ENCODE peak calls at places on chromosome 3, in nine cellular contexts. K is HS-27A; I is left lung; Y is spleen; X is nephron progenitor cell; V is astrocyte of the hippocampus; N is stimulated activated CD4-positive, alpha-beta T cell treated with anti-CD3 and anti-CD28 coated beads, TNF-alpha, amount 100 ng/mL, for 48 hours; Q is T-cell; F is smooth muscle cell of the brain vasculature. U is an unnamed sample.
A peak's percentile ranks its signal among the peaks of the same experiment; 100 is the strongest.

GRCh38 chr3:150218841-150219240 is 189.3 kb upstream of the TSC22D2 start:
- DNase-seq in K (no peak), I (no peak), Y (no peak), X (no peak), V (no peak), N (no peak), Q (no peak), F (no peak), U (no peak)

GRCh38 chr3:159923961-159924360 is 64.7 kb upstream of the IL12A start:
- DNase-seq in K (no peak), I (no peak), Y (no peak), X (no peak), V (no peak), N (no peak), Q (no peak), F (no peak), U (no peak)

GRCh38 chr3:39879581-39879980 is 70.2 kb downstream of the MYRIP start:
- DNase-seq in K (no peak), I (no peak), Y (no peak), X (no peak), V (peak; percentile 29), N (no peak), Q (no peak), F (no peak), U (no peak)

GRCh38 chr3:138971766-138972320 is 24.8 kb downstream of the FOXL2NB start:
- DNase-seq in K (no peak), I (no peak), Y (no peak), X (no peak), V (no peak), N (no peak), Q (no peak), F (no peak), U (no peak)

GRCh38 chr3:101271728-101272127 is 48.6 kb downstream of the IMPG2 start:
- DNase-seq in K (no peak), I (no peak), Y (no peak), X (no peak), V (no peak), N (no peak), Q (no peak), F (no peak), U (no peak)

GRCh38 chr3:4334548-4334947 is 31.4 kb downstream of the SETMAR start:
- DNase-seq in K (no peak), I (no peak), Y (no peak), X (no peak), V (no peak), N (no peak), Q (no peak), F (no peak), U (no peak)

GRCh38 chr3:170762081-170762480 is 107.9 kb downstream of the RPL22L1 start:
- DNase-seq in K (no peak), I (no peak), Y (no peak), X (no peak), V (no peak), N (no peak), Q (no peak), F (no peak), U (no peak)

GRCh38 chr3:154690413-154690812 is 260.4 kb upstream of the GPR149 start:
- DNase-seq in K (no peak), I (no peak), Y (no peak), X (no peak), V (no peak), N (no peak), Q (no peak), F (no peak), U (no peak)

GRCh38 chr3:41338276-41338675 is 139.0 kb downstream of the CTNNB1 start:
- DNase-seq in K (no peak), I (no peak), Y (no peak), X (no peak), V (peak; percentile 73), N (no peak), Q (no peak), F (no peak), U (no peak)

GRCh38 chr3:106401666-106402319 is 533.0 kb upstream of the CBLB start:
- DNase-seq in K (no peak), I (no peak), Y (no peak), X (no peak), V (peak; percentile 81), N (no peak), Q (no peak), F (no peak), U (no peak)

GRCh38 chr3:197303452-197303851 is 5.0 kb upstream of the DLG1 start:
- DNase-seq in K (no peak), I (no peak), Y (no peak), X (no peak), V (no peak), N (no peak), Q (no peak), F (no peak), U (no peak)

GRCh38 chr3:186930639-186931486 is 537 bp downstream of the ST6GAL1 start:
- DNase-seq in K (no peak), I (peak; percentile 92), Y (peak; percentile 95), X (peak; percentile 73), V (peak; percentile 72), N (peak; percentile 52), Q (peak; percentile 54), F (no peak), U (peak; percentile 39)

GRCh38 chr3:187208159-187208558 is 10.9 kb downstream of the RTP1 start:
- DNase-seq in K (no peak), I (no peak), Y (no peak), X (no peak), V (peak; percentile 84), N (no peak), Q (no peak), F (no peak), U (no peak)